ENCODE peak calls at places on chromosomes 13 and 19, in eight cellular contexts. O is uterus, K is foreskin fibroblast, T is pancreas, Z is lung, L is Caco-2, Y is mucosa of descending colon, A is astrocyte of the cerebellum. P is an unnamed sample.

GRCh38 chr19:3210347-3211017 is 14.0 kb upstream of the CELF5 start:
- DNase-seq in T (peak; percentile 76), A (no peak), O (no peak), K (peak; percentile 63), Y (no peak), Z (peak; percentile 67), L (peak; percentile 59), P (peak; percentile 10)

GRCh38 chr13:21022694-21023325 is 38.6 kb downstream of the LATS2 start:
- DNase-seq in Z (no peak), O (no peak), K (no peak), T (no peak), L (peak; percentile 30), A (no peak), Y (no peak), P (no peak)

GRCh38 chr13:52961196-52961845 is 67.3 kb upstream of the OLFM4 start:
- DNase-seq in Y (no peak), A (no peak), T (no peak), Z (no peak), O (no peak), L (no peak), K (no peak), P (no peak)

GRCh38 chr13:109330123-109330522 is 456.3 kb downstream of the IRS2 start:
- DNase-seq in T (no peak), A (no peak), O (no peak), Y (no peak), K (no peak), L (no peak), Z (no peak), P (no peak)

GRCh38 chr13:87535911-87536310 is 135.3 kb upstream of the SLITRK5 start:
- DNase-seq in K (no peak), A (no peak), T (no peak), O (no peak), Y (no peak), L (no peak), Z (no peak), P (no peak)

GRCh38 chr19:41774515-41774980 is 19.2 kb downstream of the CEACAM6 start:
- DNase-seq in O (no peak), K (no peak), A (no peak), T (no peak), L (peak; percentile 85), Z (peak; percentile 73), Y (peak; percentile 76), P (no peak)

GRCh38 chr19:34436716-34437115 is 8.5 kb downstream of the UBA2 start:
- DNase-seq in Z (no peak), K (no peak), T (no peak), A (no peak), O (no peak), Y (no peak), L (no peak), P (no peak)

GRCh38 chr19:46573679-46574522 is 27.2 kb upstream of the CALM3 start:
- DNase-seq in L (no peak), O (no peak), Y (no peak), A (no peak), T (no peak), Z (no peak), K (no peak), P (no peak)

GRCh38 chr13:24921881-24922280 is 157.9 kb downstream of the RNF17 start:
- DNase-seq in A (no peak), K (no peak), L (no peak), Y (no peak), Z (no peak), O (no peak), T (no peak), P (no peak)

GRCh38 chr19:55546822-55547614 is 1.7 kb upstream of the SBK3 start:
- DNase-seq in Y (no peak), T (no peak), Z (peak; percentile 64), A (peak; percentile 12), L (no peak), O (peak; percentile 65), K (peak; percentile 89), P (no peak)

GRCh38 chr19:44003461-44004134 is 841 bp downstream of the ZNF230 start:
- DNase-seq in O (no peak), K (peak; percentile 61), Y (no peak), T (no peak), L (peak; percentile 26), Z (no peak), A (no peak), P (no peak)

GRCh38 chr19:35350591-35350990 is 2.9 kb downstream of the FFAR1 start:
- DNase-seq in L (no peak), T (peak; percentile 55), Y (peak; percentile 44), O (no peak), A (no peak), K (no peak), Z (no peak), P (no peak)

GRCh38 chr13:80572308-80572676 is 231.4 kb upstream of the SPRY2 start:
- DNase-seq in Z (no peak), O (no peak), A (no peak), Y (no peak), K (no peak), T (no peak), L (no peak), P (no peak)

GRCh38 chr19:46603752-46604241 is 2.7 kb downstream of the CALM3 start:
- DNase-seq in A (no peak), O (no peak), T (no peak), Z (no peak), K (peak; percentile 33), Y (no peak), L (no peak), P (no peak)

GRCh38 chr13:108070925-108071324 is 144.4 kb downstream of the LIG4 start:
- DNase-seq in L (no peak), O (no peak), T (no peak), Y (no peak), A (no peak), K (no peak), Z (no peak), P (no peak)

GRCh38 chr13:110714798-110715394 is 1.4 kb downstream of the ING1 start:
- DNase-seq in K (peak; percentile 73), Y (peak; percentile 83), T (peak; percentile 92), A (no peak), Z (peak; percentile 61), L (peak; percentile 61), O (peak; percentile 66), P (no peak)

GRCh38 chr13:102870677-102871415 is 25.0 kb downstream of the ERCC5 start:
- DNase-seq in Y (no peak), T (peak; percentile 70), O (peak; percentile 31), K (peak; percentile 72), L (peak; percentile 76), A (peak; percentile 63), Z (peak; percentile 45), P (no peak)

GRCh38 chr13:55341891-55342290 is 1798.8 kb upstream of the PRR20A start:
- DNase-seq in K (no peak), O (no peak), Z (no peak), L (no peak), A (no peak), T (no peak), Y (no peak), P (no peak)

GRCh38 chr19:18385675-18386542 is at the start of gene GDF15:
- DNase-seq in O (peak; percentile 53), L (peak; percentile 97), Z (peak; percentile 87), A (peak; percentile 40), T (peak; percentile 93), Y (peak; percentile 94), K (peak; percentile 98), P (no peak)

GRCh38 chr13:95643471-95643813 is 1.1 kb downstream of the DZIP1 start:
- DNase-seq in Z (no peak), T (no peak), Y (no peak), A (no peak), K (no peak), O (peak; percentile 23), L (no peak), P (no peak)

GRCh38 chr13:50388481-50388880 is 373.2 kb downstream of the KCNRG start:
- DNase-seq in L (no peak), Y (no peak), A (no peak), T (no peak), K (no peak), Z (no peak), O (no peak), P (no peak)

GRCh38 chr13:50389726-50390125 is 374.5 kb downstream of the KCNRG start:
- DNase-seq in A (no peak), L (no peak), K (no peak), O (no peak), Z (no peak), Y (no peak), T (no peak), P (no peak)

GRCh38 chr13:50386527-50387123 is 371.4 kb downstream of the KCNRG start:
- DNase-seq in Z (no peak), T (no peak), A (no peak), K (peak; percentile 73), O (no peak), Y (no peak), L (no peak), P (no peak)

GRCh38 chr13:50384724-50385123 is 369.5 kb downstream of the KCNRG start:
- DNase-seq in Z (no peak), A (no peak), K (no peak), T (no peak), Y (no peak), L (no peak), O (no peak), P (no peak)

GRCh38 chr13:50387124-50387581 is 371.9 kb downstream of the KCNRG start:
- DNase-seq in O (peak; percentile 34), L (peak; percentile 62), T (peak; percentile 62), Z (peak; percentile 64), Y (peak; percentile 56), A (no peak), K (peak; percentile 30), P (no peak)
- TF ChIP-seq CTCF in O (no peak), L (peak; percentile 71), T (peak; percentile 9), Z (no peak), Y (no peak), A (no peak), K (peak; percentile 10), P (peak; percentile 5)

GRCh38 chr13:113449693-113450347 is 3.5 kb downstream of the ADPRHL1 start:
- DNase-seq in T (peak; percentile 17), O (no peak), A (peak; percentile 28), Z (no peak), Y (no peak), K (no peak), L (no peak), P (no peak)
- H3K4me3 ChIP-seq in T (peak overlapping the region; percentile 49), O (peak overlapping the region; percentile 38), A (no peak overlapping the region), Z (peak overlapping the region; percentile 42), Y (no peak overlapping the region), K (no peak overlapping the region), L (peak overlapping the region; percentile 44), P (peak overlapping the region; percentile 46)

GRCh38 chr19:16200038-16200775 is 2.5 kb downstream of the AP1M1 start:
- DNase-seq in Z (peak; percentile 69), L (peak; percentile 66), Y (no peak), T (no peak), O (no peak), A (no peak), K (peak; percentile 69), P (no peak)
- TF ChIP-seq CTCF in Z (no peak), L (no peak), Y (no peak), T (no peak), O (no peak), A (no peak), K (no peak), P (no peak)

GRCh38 chr13:41150058-41150457 is 17.5 kb upstream of the KBTBD6 start:
- DNase-seq in Z (no peak), Y (no peak), T (no peak), O (no peak), L (no peak), K (no peak), A (no peak), P (no peak)
- H3K4me3 ChIP-seq in Z (no peak overlapping the region), Y (no peak overlapping the region), T (no peak overlapping the region), O (no peak overlapping the region), L (no peak overlapping the region), K (no peak overlapping the region), A (no peak overlapping the region), P (no peak overlapping the region)